ENCODE peak calls at places on chromosomes 1 and 21, in ten cellular contexts. E, M, X, T, V, Y, S, C, W and A are unnamed samples.

GRCh38 chr1:3566004-3566885 is 45.1 kb downstream of the MEGF6 start:
- DNase-seq in E (no peak), M (no peak), X (no peak), T (no peak), V (no peak), Y (no peak), S (no peak), C (no peak), W (no peak), A (no peak)

GRCh38 chr1:39854314-39854713 is 29.0 kb downstream of the TRIT1 start:
- DNase-seq in E (no peak), M (no peak), X (no peak), T (no peak), V (no peak), Y (no peak), S (no peak), C (no peak), W (no peak), A (no peak)

GRCh38 chr21:44407493-44407892 is 47.8 kb upstream of the LRRC3 start:
- DNase-seq in E (no peak), M (no peak), X (no peak), T (no peak), V (no peak), Y (no peak), S (no peak), C (peak), W (no peak), A (no peak)

GRCh38 chr1:85935234-85935633 is 221.3 kb downstream of the COL24A1 start:
- DNase-seq in E (no peak), M (no peak), X (no peak), T (no peak), V (no peak), Y (no peak), S (no peak), C (no peak), W (no peak), A (no peak)

GRCh38 chr1:32247452-32247851 is 430 bp downstream of the FAM167B start:
- DNase-seq in E (no peak), M (no peak), X (peak), T (no peak), V (no peak), Y (no peak), S (no peak), C (no peak), W (no peak), A (no peak)

GRCh38 chr1:75615664-75616435 is 4.9 kb upstream of the SLC44A5 start:
- DNase-seq in E (peak), M (no peak), X (peak), T (no peak), V (peak), Y (peak), S (peak), C (no peak), W (peak), A (peak)

GRCh38 chr1:169360415-169360814 is 7.2 kb downstream of the NME7 start:
- DNase-seq in E (no peak), M (no peak), X (no peak), T (no peak), V (no peak), Y (no peak), S (no peak), C (no peak), W (no peak), A (no peak)

GRCh38 chr1:217188280-217189235 is 442.3 kb downstream of the GPATCH2 start:
- DNase-seq in E (peak), M (peak), X (no peak), T (no peak), V (no peak), Y (no peak), S (no peak), C (no peak), W (no peak), A (no peak)

GRCh38 chr1:1236945-1237873 is 5.2 kb downstream of the B3GALT6 start:
- DNase-seq in E (no peak), M (no peak), X (no peak), T (no peak), V (no peak), Y (no peak), S (no peak), C (no peak), W (no peak), A (no peak)

GRCh38 chr1:182602945-182603645 is 1.1 kb downstream of the RGS16 start:
- DNase-seq in E (no peak), M (no peak), X (no peak), T (no peak), V (no peak), Y (no peak), S (no peak), C (no peak), W (no peak), A (peak)

GRCh38 chr1:224707849-224708725 is 92.0 kb downstream of the CNIH3 start:
- DNase-seq in E (peak), M (peak), X (no peak), T (no peak), V (no peak), Y (peak), S (peak), C (peak), W (peak), A (peak)

GRCh38 chr1:6512908-6513280 is 21.4 kb upstream of the PLEKHG5 start:
- DNase-seq in E (no peak), M (no peak), X (no peak), T (no peak), V (no peak), Y (no peak), S (no peak), C (no peak), W (no peak), A (no peak)

GRCh38 chr1:217048104-217048707 is 325.0 kb upstream of the ESRRG start:
- DNase-seq in E (no peak), M (no peak), X (no peak), T (no peak), V (no peak), Y (no peak), S (peak), C (no peak), W (no peak), A (no peak)

GRCh38 chr21:27104749-27105439 is 138.0 kb upstream of the ADAMTS5 start:
- DNase-seq in E (peak), M (peak), X (no peak), T (no peak), V (no peak), Y (peak), S (peak), C (no peak), W (no peak), A (no peak)

GRCh38 chr1:108692724-108693655 is 880 bp downstream of the PRPF38B start:
- DNase-seq in E (peak), M (peak), X (peak), T (no peak), V (peak), Y (peak), S (peak), C (peak), W (peak), A (peak)

GRCh38 chr1:205124726-205125125 is 2.9 kb upstream of the RBBP5 start:
- DNase-seq in E (no peak), M (no peak), X (no peak), T (no peak), V (no peak), Y (no peak), S (no peak), C (peak), W (no peak), A (no peak)

GRCh38 chr1:151720974-151721787 is at the start of gene RIIAD1:
- DNase-seq in E (no peak), M (no peak), X (no peak), T (no peak), V (peak), Y (no peak), S (peak), C (no peak), W (peak), A (no peak)

GRCh38 chr1:101394041-101394440 is 157.2 kb downstream of the S1PR1 start:
- DNase-seq in E (no peak), M (peak), X (no peak), T (no peak), V (no peak), Y (no peak), S (no peak), C (no peak), W (no peak), A (no peak)

GRCh38 chr1:219067350-219067712 is 106.3 kb upstream of the LYPLAL1 start:
- DNase-seq in E (no peak), M (no peak), X (no peak), T (no peak), V (no peak), Y (no peak), S (no peak), C (no peak), W (no peak), A (no peak)

GRCh38 chr1:47209725-47210330 is 20.0 kb upstream of the PDZK1IP1 start:
- DNase-seq in E (no peak), M (no peak), X (no peak), T (no peak), V (peak), Y (peak), S (no peak), C (no peak), W (no peak), A (no peak)

GRCh38 chr1:112083487-112083886 is 94.0 kb upstream of the KCND3 start:
- DNase-seq in E (peak), M (peak), X (no peak), T (no peak), V (no peak), Y (peak), S (peak), C (peak), W (no peak), A (no peak)

GRCh38 chr1:32933742-32934322 is 30.8 kb downstream of the RNF19B start:
- DNase-seq in E (peak), M (no peak), X (no peak), T (no peak), V (no peak), Y (peak), S (peak), C (no peak), W (no peak), A (no peak)

GRCh38 chr1:19704247-19705113 is 39.8 kb downstream of the HTR6 start:
- DNase-seq in E (peak), M (peak), X (peak), T (peak), V (peak), Y (peak), S (peak), C (peak), W (peak), A (peak)

GRCh38 chr1:236502579-236502971 is 21.2 kb upstream of the LGALS8 start:
- DNase-seq in E (peak), M (peak), X (no peak), T (no peak), V (no peak), Y (peak), S (peak), C (no peak), W (no peak), A (no peak)

GRCh38 chr1:29426701-29427279 is 190.5 kb downstream of the PTPRU start:
- DNase-seq in E (no peak), M (no peak), X (no peak), T (no peak), V (no peak), Y (no peak), S (no peak), C (no peak), W (no peak), A (no peak)

GRCh38 chr1:27348861-27349783 is 7.3 kb downstream of the SYTL1 start:
- DNase-seq in E (peak), M (no peak), X (peak), T (no peak), V (peak), Y (peak), S (no peak), C (no peak), W (no peak), A (peak)

GRCh38 chr1:94017155-94017829 is 103.7 kb downstream of the ABCA4 start:
- DNase-seq in E (no peak), M (no peak), X (no peak), T (no peak), V (no peak), Y (no peak), S (no peak), C (peak), W (no peak), A (no peak)

GRCh38 chr21:40472026-40472425 is 374.9 kb downstream of the DSCAM start:
- DNase-seq in E (no peak), M (no peak), X (no peak), T (no peak), V (no peak), Y (no peak), S (no peak), C (no peak), W (no peak), A (no peak)

GRCh38 chr1:185315364-185316108 is 1.5 kb downstream of the IVNS1ABP start:
- DNase-seq in E (peak), M (no peak), X (no peak), T (no peak), V (no peak), Y (peak), S (peak), C (no peak), W (no peak), A (no peak)

GRCh38 chr1:175864625-175865024 is 121.2 kb upstream of the TNR start:
- DNase-seq in E (no peak), M (no peak), X (no peak), T (no peak), V (no peak), Y (no peak), S (no peak), C (no peak), W (no peak), A (no peak)

GRCh38 chr1:85090225-85090624 is 41.9 kb upstream of the MCOLN3 start:
- DNase-seq in E (no peak), M (no peak), X (no peak), T (no peak), V (no peak), Y (peak), S (no peak), C (no peak), W (no peak), A (no peak)

GRCh38 chr1:176826265-176826664 is 338.2 kb downstream of the ASTN1 start:
- DNase-seq in E (no peak), M (no peak), X (no peak), T (no peak), V (no peak), Y (no peak), S (no peak), C (no peak), W (no peak), A (no peak)